ENCODE peak calls at places on chromosomes 13 and 19, in five cellular contexts. M is upper lobe of left lung, S is GM12878, I is K562, Y is HepG2. X is an unnamed sample.
A peak's percentile ranks its signal among the peaks of the same experiment; 100 is the strongest.

GRCh38 chr19:35273686-35274259 is 5.0 kb downstream of the USF2 start:
- ATAC-seq in M (no peak), I (no peak), Y (no peak), S (no peak), X (no peak)

GRCh38 chr13:34941436-34941834 is 635 bp upstream of the NBEA start:
- ATAC-seq in I (no peak), M (no peak), S (no peak), Y (peak; percentile 16), X (peak; percentile 14)

GRCh38 chr19:51296331-51297093 is 14.9 kb upstream of the IGLON5 start:
- ATAC-seq in S (no peak), Y (peak; percentile 67), M (no peak), I (peak; percentile 79), X (no peak)

GRCh38 chr13:70835349-70835748 is 727.1 kb upstream of the KLHL1 start:
- ATAC-seq in I (no peak), S (no peak), M (no peak), Y (no peak), X (no peak)

GRCh38 chr13:48253849-48254248 is 20.8 kb downstream of the ITM2B start:
- ATAC-seq in S (no peak), I (no peak), M (no peak), Y (peak; percentile 76), X (no peak)

GRCh38 chr19:33298146-33298911 is 4.0 kb downstream of the CEBPA start:
- ATAC-seq in Y (peak; percentile 14), I (no peak), S (no peak), M (no peak), X (no peak)

GRCh38 chr19:41698746-41699230 is 9.6 kb upstream of the CEACAM5 start:
- ATAC-seq in I (no peak), M (no peak), Y (no peak), S (peak; percentile 63), X (no peak)

GRCh38 chr13:51584731-51585191 is 499 bp downstream of the WDFY2 start:
- ATAC-seq in M (peak; percentile 11), Y (peak; percentile 75), I (peak; percentile 49), S (peak; percentile 68), X (peak; percentile 3)

GRCh38 chr19:19448238-19448544 is 42.7 kb downstream of the GATAD2A start:
- ATAC-seq in I (no peak), M (peak; percentile 72), Y (no peak), S (no peak), X (no peak)

GRCh38 chr19:49564616-49565045 is 15.7 kb downstream of the NOSIP start:
- ATAC-seq in I (no peak), S (no peak), Y (no peak), M (no peak), X (no peak)

GRCh38 chr19:6018786-6019185 is 40.8 kb upstream of the RANBP3 start:
- ATAC-seq in S (no peak), I (peak; percentile 78), M (no peak), Y (peak; percentile 35), X (no peak)

GRCh38 chr19:39502640-39503417 is 4.1 kb downstream of the DLL3 start:
- ATAC-seq in M (peak; percentile 84), S (peak; percentile 46), I (peak; percentile 68), Y (peak; percentile 46), X (peak; percentile 77)

GRCh38 chr19:572891-573825 is 762 bp downstream of the BSG start:
- ATAC-seq in S (peak; percentile 10), I (peak; percentile 13), Y (peak; percentile 19), M (peak; percentile 45), X (peak; percentile 8)

GRCh38 chr19:54209058-54209747 is 8.5 kb downstream of the RPS9 start:
- ATAC-seq in M (peak; percentile 5), S (peak; percentile 15), I (peak; percentile 5), Y (peak; percentile 40), X (peak; percentile 10)

GRCh38 chr13:102901056-102901455 is 55.2 kb downstream of the ERCC5 start:
- ATAC-seq in Y (no peak), S (no peak), I (no peak), M (no peak), X (no peak)

GRCh38 chr13:25971077-25971476 is 80.7 kb downstream of the SHISA2 start:
- ATAC-seq in M (no peak), I (no peak), Y (no peak), S (no peak), X (no peak)

GRCh38 chr13:90393408-90393807 is 954.1 kb upstream of the MIR17HG start:
- ATAC-seq in Y (no peak), I (no peak), S (no peak), M (no peak), X (no peak)

GRCh38 chr19:49690656-49691242 is at the start of gene CPT1C:
- ATAC-seq in Y (no peak), M (peak; percentile 56), S (no peak), I (no peak), X (peak; percentile 88)

GRCh38 chr13:42970824-42971669 is 21.0 kb downstream of the EPSTI1 start:
- ATAC-seq in S (peak; percentile 95), Y (peak; percentile 85), I (peak; percentile 82), M (peak; percentile 79), X (no peak)

GRCh38 chr13:98909016-98909415 is 68.8 kb downstream of the DOCK9 start:
- ATAC-seq in S (no peak), Y (no peak), I (no peak), M (no peak), X (no peak)

GRCh38 chr13:44172411-44172810 is 201.2 kb upstream of the SERP2 start:
- ATAC-seq in I (no peak), S (no peak), Y (no peak), M (no peak), X (no peak)

GRCh38 chr13:29174093-29174492 is 354.0 kb downstream of the MTUS2 start:
- ATAC-seq in M (no peak), Y (no peak), S (no peak), I (no peak), X (no peak)

GRCh38 chr19:47813995-47814328 is 7.8 kb upstream of the CRX start:
- ATAC-seq in S (peak; percentile 17), I (peak; percentile 54), M (no peak), Y (peak; percentile 30), X (no peak)

GRCh38 chr19:35901854-35902661 is at the start of gene HCST:
- ATAC-seq in S (peak; percentile 17), Y (no peak), I (no peak), M (no peak), X (no peak)

GRCh38 chr13:40200273-40200978 is 466.0 kb downstream of the FOXO1 start:
- ATAC-seq in Y (no peak), I (no peak), S (no peak), M (no peak), X (no peak)

GRCh38 chr13:42011601-42012401 is 36.6 kb upstream of the DGKH start:
- ATAC-seq in Y (peak; percentile 92), I (peak; percentile 89), S (peak; percentile 40), M (peak; percentile 34), X (peak; percentile 10)

GRCh38 chr19:49857061-49857833 is 6.3 kb downstream of the PTOV1 start:
- ATAC-seq in I (peak; percentile 1), S (no peak), Y (no peak), M (no peak), X (no peak)

GRCh38 chr13:40558656-40559055 is 107.8 kb downstream of the FOXO1 start:
- ATAC-seq in I (no peak), S (no peak), Y (no peak), M (no peak), X (no peak)

GRCh38 chr19:33080761-33081681 is at the start of gene GPATCH1:
- ATAC-seq in I (peak; percentile 89), M (peak; percentile 93), S (peak; percentile 97), Y (peak; percentile 90), X (peak; percentile 97)

GRCh38 chr19:5498817-5499535 is 43.8 kb downstream of the ZNRF4 start:
- ATAC-seq in Y (no peak), I (no peak), S (no peak), M (no peak), X (no peak)

GRCh38 chr13:29480893-29481525 is 114.5 kb downstream of the SLC7A1 start:
- ATAC-seq in M (no peak), I (no peak), S (no peak), Y (no peak), X (no peak)

GRCh38 chr13:59494560-59494970 is 669.2 kb downstream of the DIAPH3 start:
- ATAC-seq in S (no peak), I (peak; percentile 86), M (no peak), Y (no peak), X (peak; percentile 67)

DNA sequence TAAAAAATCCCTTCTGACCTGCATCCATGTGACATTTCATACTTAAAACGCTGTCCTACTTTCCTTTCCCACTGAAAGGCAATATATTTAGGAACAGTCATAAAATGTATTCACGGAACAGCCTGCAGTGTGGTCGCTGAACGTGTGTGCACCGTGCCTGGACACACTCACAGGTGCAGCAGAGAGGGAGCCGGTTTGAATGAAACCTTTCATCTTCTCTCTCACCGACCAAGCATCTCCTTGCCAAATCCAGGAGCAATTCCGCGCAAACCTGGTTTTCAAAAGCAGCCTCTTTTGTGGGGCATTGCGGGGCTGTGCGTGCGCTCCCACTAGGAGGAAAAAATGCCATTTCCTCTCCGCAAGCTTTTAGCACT is 1.0 kb downstream of the DCLK1 start:
- ATAC-seq in S (no peak), Y (no peak), I (no peak), M (no peak), X (no peak)
- H3K4me3 ChIP-seq in S (no peak overlapping the region), Y (no peak overlapping the region), I (no peak overlapping the region), M (no peak overlapping the region), X (peak overlapping the region; percentile 29)

DNA sequence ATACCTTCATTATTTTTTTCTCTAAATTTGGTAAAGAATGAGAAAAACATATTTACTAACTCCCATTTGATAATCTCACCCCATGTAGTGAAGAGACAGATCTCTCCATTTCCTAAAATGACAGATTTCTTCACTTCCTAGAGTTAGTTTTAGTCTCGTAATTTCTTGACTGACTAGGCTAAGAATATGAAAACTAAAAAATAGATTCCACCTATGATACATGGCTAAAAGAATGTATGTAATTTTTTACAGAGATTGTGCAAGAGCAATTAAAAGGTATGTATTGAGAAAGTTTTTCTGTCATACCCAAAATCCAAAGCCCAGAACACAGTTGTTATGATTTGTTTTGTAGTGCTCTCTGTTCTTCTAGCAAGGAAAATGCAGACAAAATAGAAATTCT is 9.5 kb downstream of the NALCN start:
- ATAC-seq in M (no peak), S (no peak), I (no peak), Y (no peak), X (no peak)
- TF ChIP-seq EP300 in M (no peak), S (no peak), I (no peak), Y (no peak), X (no peak)

GRCh38 chr19:28155265-28155664 is 1057.7 kb downstream of the UQCRFS1 start:
- ATAC-seq in Y (no peak), M (no peak), S (no peak), I (no peak), X (no peak)
- TF ChIP-seq POLR2AphosphoS5 in Y (no peak), M (no peak), S (no peak), I (no peak), X (no peak)

DNA sequence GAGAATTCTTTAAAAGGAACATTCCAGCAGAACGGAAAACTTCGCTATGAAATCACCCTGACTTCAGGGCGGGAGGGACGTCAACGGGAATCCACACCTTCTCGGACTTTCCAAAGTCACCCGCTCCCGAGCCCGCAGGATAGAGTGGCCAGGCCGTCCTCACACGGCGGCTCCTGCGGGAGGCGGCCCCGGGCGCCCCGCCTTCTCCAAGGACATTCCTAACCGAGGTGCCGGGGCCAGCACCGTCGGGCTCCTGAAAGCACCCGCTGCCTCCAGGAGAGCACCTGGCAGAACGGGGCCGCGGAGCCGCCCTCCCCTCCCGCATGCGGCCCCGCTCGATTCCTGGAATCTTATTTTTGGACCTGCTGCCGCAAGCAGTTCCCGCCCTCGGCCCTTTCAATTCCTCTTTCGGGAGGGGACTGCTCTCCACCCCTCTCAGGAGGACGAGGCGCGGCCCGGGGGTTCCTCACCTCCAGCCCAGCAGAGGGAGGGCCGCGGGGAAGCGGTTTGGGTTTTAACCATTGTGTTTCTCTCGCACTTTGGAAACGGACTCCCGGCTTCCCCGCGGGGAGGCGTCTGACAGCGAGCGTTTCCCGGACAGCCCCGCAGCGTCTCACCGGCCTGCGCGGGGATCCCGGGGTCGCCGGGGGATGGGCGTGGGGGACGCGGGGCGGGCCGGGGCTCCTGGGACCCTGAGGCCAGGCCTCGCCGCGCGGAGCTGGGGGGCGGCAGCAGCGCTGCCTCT is 938 bp downstream of the GAS6 start:
- ATAC-seq in S (peak; percentile 57), Y (no peak), M (peak; percentile 64), I (peak; percentile 79), X (peak; percentile 34)
- H3K4me3 ChIP-seq in S (peak overlapping the region; percentile 57), Y (no peak overlapping the region), M (peak overlapping the region; percentile 80), I (peak overlapping the region; percentile 56), X (peak overlapping the region; percentile 95)

X was measured in gastroesophageal sphincter.